ENCODE peak calls at places on chromosome 1, in four cellular contexts. E is stimulated activated naive CD8-positive, alpha-beta T cell treated with anti-CD3 and anti-CD28 coated beads, Interleukin-15, amount 100 ng/mL, for 72 hours; D is GOT3; R is activated CD8-positive, alpha-beta memory T cell treated with anti-CD3 and anti-CD28 coated beads for 24 hours. B is an unnamed sample.

GRCh38 chr1:240831191-240831631 is 219.3 kb upstream of the GREM2 start:
- DNase-seq in E (no peak), D (no peak), R (no peak), B (no peak)

GRCh38 chr1:11318982-11319381 is 46.0 kb downstream of the UBIAD1 start:
- DNase-seq in E (no peak), D (no peak), R (no peak), B (no peak)

GRCh38 chr1:150142083-150142482 is 7.6 kb upstream of the PLEKHO1 start:
- DNase-seq in E (no peak), D (no peak), R (no peak), B (no peak)

GRCh38 chr1:242731446-242731845 is 206.9 kb upstream of the PLD5 start:
- DNase-seq in E (no peak), D (no peak), R (no peak), B (no peak)

GRCh38 chr1:175067707-175068106 is at the start of gene TNN:
- DNase-seq in E (no peak), D (no peak), R (no peak), B (no peak)

GRCh38 chr1:207404849-207405525 is 49.1 kb upstream of the CR2 start:
- DNase-seq in E (no peak), D (no peak), R (no peak), B (no peak)

GRCh38 chr1:6134741-6135510 is 45.2 kb downstream of the CHD5 start:
- DNase-seq in E (no peak), D (no peak), R (no peak), B (no peak)

GRCh38 chr1:175612286-175612685 is 131.1 kb downstream of the TNR start:
- DNase-seq in E (no peak), D (no peak), R (no peak), B (no peak)

GRCh38 chr1:228088586-228089498 is 6.3 kb downstream of the ARF1 start:
- DNase-seq in E (no peak), D (no peak), R (no peak), B (no peak)

GRCh38 chr1:19706136-19706535 is 41.5 kb downstream of the HTR6 start:
- DNase-seq in E (no peak), D (no peak), R (no peak), B (no peak)

GRCh38 chr1:55611123-55611522 is 396.0 kb upstream of the USP24 start:
- DNase-seq in E (no peak), D (no peak), R (no peak), B (peak; percentile 87)

GRCh38 chr1:70509996-70510876 is 99.2 kb downstream of the CTH start:
- DNase-seq in E (no peak), D (no peak), R (no peak), B (no peak)

GRCh38 chr1:43066578-43066977 is 105.5 kb downstream of the EBNA1BP2 start:
- DNase-seq in E (no peak), D (no peak), R (no peak), B (no peak)

GRCh38 chr1:31871703-31872102 is 55.9 kb upstream of the SPOCD1 start:
- DNase-seq in E (no peak), D (no peak), R (no peak), B (no peak)

GRCh38 chr1:54227091-54227602 is 27.2 kb downstream of the MRPL37 start:
- DNase-seq in E (no peak), D (no peak), R (no peak), B (no peak)

GRCh38 chr1:214476958-214477870 is 74.2 kb downstream of the PTPN14 start:
- DNase-seq in E (no peak), D (no peak), R (no peak), B (peak; percentile 42)

GRCh38 chr1:213622365-213623087 is 365.2 kb upstream of the PROX1 start:
- DNase-seq in E (peak; percentile 52), D (no peak), R (no peak), B (no peak)

GRCh38 chr1:89087241-89087640 is 22.2 kb upstream of the GBP1 start:
- DNase-seq in E (no peak), D (no peak), R (no peak), B (no peak)

GRCh38 chr1:4177425-4178150 is 277.5 kb upstream of the C1orf174 start:
- DNase-seq in E (no peak), D (no peak), R (peak; percentile 51), B (peak; percentile 89)

GRCh38 chr1:33957854-33958253 is 94.0 kb downstream of the HMGB4 start:
- DNase-seq in E (no peak), D (no peak), R (no peak), B (no peak)

GRCh38 chr1:10530281-10530740 is 55.6 kb downstream of the PEX14 start:
- DNase-seq in E (no peak), D (no peak), R (no peak), B (no peak)

GRCh38 chr1:185388346-185388745 is 71.3 kb upstream of the IVNS1ABP start:
- DNase-seq in E (no peak), D (no peak), R (no peak), B (no peak)

GRCh38 chr1:66968574-66968973 is 43.8 kb downstream of the MIER1 start:
- DNase-seq in E (no peak), D (no peak), R (no peak), B (no peak)

GRCh38 chr1:5937373-5937857 is 54.8 kb downstream of the NPHP4 start:
- DNase-seq in E (no peak), D (no peak), R (peak; percentile 40), B (no peak)

B was measured in esophagus muscularis mucosa.